ENCODE peak calls at places on chromosomes 12 and 14, in nine cellular contexts. Y is GM06990; V is PC-3; H is heart right ventricle; W is IMR-90; U is nephron progenitor cell; T is CD4-positive, alpha-beta T cell; B is MM.1S; E is AG04449. F is an unnamed sample.

GRCh38 chr12:128956755-128957154 is 103.5 kb downstream of the GLT1D1 start:
- DNase-seq in U (no peak), H (no peak), V (no peak), Y (no peak), T (no peak), W (no peak), E (no peak), B (no peak), F (no peak)

GRCh38 chr14:94426526-94426925 is 26.1 kb downstream of the SERPINA11 start:
- DNase-seq in U (no peak), B (no peak), V (no peak), H (no peak), W (no peak), Y (no peak), E (no peak), T (no peak), F (no peak)

GRCh38 chr12:70070494-70071007 is 172.7 kb upstream of the CNOT2 start:
- DNase-seq in W (no peak), Y (no peak), E (no peak), U (peak), V (no peak), H (no peak), B (no peak), T (no peak), F (no peak)

GRCh38 chr12:40963761-40964160 is 224.4 kb upstream of the PDZRN4 start:
- DNase-seq in Y (no peak), H (no peak), V (no peak), B (no peak), W (no peak), E (no peak), U (no peak), T (no peak), F (no peak)

GRCh38 chr12:99154983-99155336 is 492.6 kb upstream of the GARIN6 start:
- DNase-seq in E (no peak), Y (no peak), B (no peak), H (no peak), W (no peak), U (no peak), T (no peak), V (no peak), F (no peak)

GRCh38 chr12:87439990-87440827 is 589.0 kb downstream of the C12orf50 start:
- DNase-seq in W (peak), T (no peak), H (no peak), B (no peak), E (peak), U (no peak), V (peak), Y (no peak), F (no peak)

GRCh38 chr14:100900837-100901390 is 2.6 kb downstream of the RTL1 start:
- DNase-seq in V (peak), T (no peak), H (no peak), B (no peak), W (no peak), U (peak), Y (no peak), E (no peak), F (peak)

GRCh38 chr12:57444744-57445143 is 10.2 kb downstream of the INHBC start:
- DNase-seq in U (no peak), V (no peak), W (no peak), B (no peak), T (no peak), E (no peak), Y (no peak), H (no peak), F (no peak)

GRCh38 chr12:121789233-121789781 is 4.2 kb downstream of the RHOF start:
- DNase-seq in H (no peak), E (no peak), T (no peak), U (no peak), V (no peak), B (no peak), W (no peak), Y (peak), F (no peak)

GRCh38 chr14:37116933-37117844 is 55.2 kb downstream of the SLC25A21 start:
- DNase-seq in U (no peak), V (peak), Y (no peak), H (no peak), T (no peak), W (peak), B (no peak), E (no peak), F (no peak)

GRCh38 chr12:51460519-51460918 is 35.9 kb downstream of the SLC4A8 start:
- DNase-seq in Y (no peak), E (no peak), V (peak), W (peak), H (no peak), T (no peak), U (no peak), B (no peak), F (no peak)

GRCh38 chr12:104182144-104182543 is 33.4 kb upstream of the TXNRD1 start:
- DNase-seq in W (peak), H (peak), E (peak), T (no peak), Y (no peak), V (peak), B (no peak), U (no peak), F (no peak)

GRCh38 chr12:122880668-122881067 is 15.3 kb downstream of the VPS37B start:
- DNase-seq in B (no peak), W (peak), V (peak), E (no peak), U (peak), Y (no peak), H (no peak), T (no peak), F (no peak)

GRCh38 chr12:109885616-109886015 is 5.3 kb upstream of the GLTP start:
- DNase-seq in B (no peak), Y (no peak), W (peak), T (no peak), E (no peak), H (no peak), V (peak), U (no peak), F (no peak)

GRCh38 chr12:116196752-116197718 is 80.5 kb downstream of the MED13L start:
- DNase-seq in Y (no peak), T (no peak), H (no peak), W (no peak), V (no peak), U (no peak), E (no peak), B (peak), F (no peak)

GRCh38 chr12:116389990-116390655 is 112.6 kb upstream of the MED13L start:
- DNase-seq in V (peak), B (no peak), Y (no peak), W (peak), E (peak), H (no peak), U (no peak), T (no peak), F (no peak)

GRCh38 chr14:70186826-70187483 is 1.8 kb downstream of the SLC8A3 start:
- DNase-seq in U (peak), T (no peak), V (no peak), W (no peak), Y (peak), B (no peak), H (peak), E (no peak), F (peak)

GRCh38 chr14:64513271-64513670 is 8.7 kb downstream of the ZBTB1 start:
- DNase-seq in B (no peak), H (no peak), W (no peak), E (no peak), U (no peak), V (no peak), T (no peak), Y (no peak), F (no peak)

DNA sequence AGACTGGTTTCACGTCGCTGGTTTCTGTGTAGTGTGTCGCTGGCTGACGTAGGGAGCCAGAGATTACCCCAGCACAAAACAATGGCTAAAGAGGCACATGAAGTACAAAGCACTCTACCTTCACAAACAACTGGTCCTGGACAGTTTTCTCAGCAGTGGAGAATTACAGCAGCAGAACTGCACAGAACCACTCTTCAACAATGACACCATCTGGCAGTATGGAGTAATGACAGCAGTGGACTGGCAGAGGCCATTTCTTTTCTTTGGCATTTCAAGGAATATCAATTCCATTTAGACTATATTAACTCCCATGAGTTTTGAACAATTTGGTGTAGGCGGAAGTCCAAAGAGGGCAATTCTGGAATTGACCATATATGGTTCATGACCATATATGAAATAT is 1074.1 kb downstream of the AACS start:
- DNase-seq in H (no peak), B (no peak), T (no peak), Y (no peak), V (no peak), U (no peak), E (no peak), W (no peak), F (no peak)
- TF ChIP-seq CTCF in H (no peak), B (peak), T (no peak), Y (no peak), V (peak), U (peak), E (no peak), W (no peak), F (no peak)

GRCh38 chr12:106736051-106736957 is 38.2 kb upstream of the RIC8B start:
- DNase-seq in U (no peak), E (no peak), H (no peak), B (peak), T (no peak), W (no peak), Y (no peak), V (peak), F (no peak)
- TF ChIP-seq CTCF in U (no peak), E (no peak), H (no peak), B (peak), T (no peak), W (no peak), Y (peak), V (peak), F (no peak)

GRCh38 chr12:131834798-131835615 is 6.8 kb downstream of the MMP17 start:
- DNase-seq in E (no peak), T (no peak), W (no peak), U (no peak), Y (no peak), B (no peak), V (peak), H (no peak), F (no peak)

GRCh38 chr12:131833896-131834641 is 5.9 kb downstream of the MMP17 start:
- DNase-seq in W (peak), E (no peak), T (no peak), V (peak), U (no peak), Y (no peak), H (no peak), B (no peak), F (no peak)

GRCh38 chr12:131836714-131837397 is 8.7 kb downstream of the MMP17 start:
- DNase-seq in T (no peak), E (no peak), Y (no peak), W (no peak), B (no peak), U (no peak), V (no peak), H (no peak), F (no peak)

GRCh38 chr12:131835616-131836171 is 7.5 kb downstream of the MMP17 start:
- DNase-seq in W (no peak), U (no peak), B (no peak), H (no peak), T (no peak), E (no peak), V (no peak), Y (peak), F (no peak)

DNA sequence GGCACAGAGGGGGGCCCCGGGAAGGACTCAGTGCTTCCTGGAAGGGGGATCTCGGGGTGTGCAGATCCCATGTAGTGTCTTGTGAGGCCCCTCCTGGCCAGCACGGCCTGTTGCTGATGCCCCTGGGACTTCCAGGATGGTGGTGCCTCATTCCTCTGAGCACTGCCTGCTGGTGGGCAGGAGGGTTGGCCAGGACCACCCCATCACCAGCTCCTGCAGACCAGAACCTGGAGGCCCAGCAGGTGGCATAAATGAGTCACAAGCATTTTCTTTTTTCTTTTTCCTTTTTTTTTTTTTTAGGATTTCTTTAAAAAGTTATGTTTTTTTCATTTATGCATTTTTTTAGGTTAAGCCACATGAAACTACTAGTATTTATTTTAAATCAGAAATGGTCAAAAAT is 8.0 kb downstream of the MMP17 start:
- DNase-seq in W (peak), E (no peak), H (no peak), U (no peak), T (no peak), V (peak), B (no peak), Y (no peak), F (no peak)
- TF ChIP-seq CTCF in W (peak), E (peak), H (no peak), U (peak), T (peak), V (peak), B (no peak), Y (peak), F (peak)

GRCh38 chr12:107464644-107465043 is 221.0 kb upstream of the PWP1 start:
- DNase-seq in H (no peak), B (no peak), T (no peak), E (no peak), Y (no peak), U (no peak), W (no peak), V (no peak), F (no peak)

GRCh38 chr12:107461222-107461980 is 224.2 kb upstream of the PWP1 start:
- DNase-seq in U (no peak), Y (no peak), V (peak), T (no peak), H (no peak), W (peak), E (peak), B (no peak), F (no peak)

GRCh38 chr12:107458990-107459389 is 226.6 kb upstream of the PWP1 start:
- DNase-seq in E (no peak), T (no peak), H (no peak), W (no peak), V (no peak), B (no peak), U (no peak), Y (no peak), F (no peak)

GRCh38 chr12:107459649-107460048 is 225.9 kb upstream of the PWP1 start:
- DNase-seq in B (no peak), W (no peak), H (no peak), V (no peak), Y (no peak), T (no peak), U (no peak), E (no peak), F (no peak)

DNA sequence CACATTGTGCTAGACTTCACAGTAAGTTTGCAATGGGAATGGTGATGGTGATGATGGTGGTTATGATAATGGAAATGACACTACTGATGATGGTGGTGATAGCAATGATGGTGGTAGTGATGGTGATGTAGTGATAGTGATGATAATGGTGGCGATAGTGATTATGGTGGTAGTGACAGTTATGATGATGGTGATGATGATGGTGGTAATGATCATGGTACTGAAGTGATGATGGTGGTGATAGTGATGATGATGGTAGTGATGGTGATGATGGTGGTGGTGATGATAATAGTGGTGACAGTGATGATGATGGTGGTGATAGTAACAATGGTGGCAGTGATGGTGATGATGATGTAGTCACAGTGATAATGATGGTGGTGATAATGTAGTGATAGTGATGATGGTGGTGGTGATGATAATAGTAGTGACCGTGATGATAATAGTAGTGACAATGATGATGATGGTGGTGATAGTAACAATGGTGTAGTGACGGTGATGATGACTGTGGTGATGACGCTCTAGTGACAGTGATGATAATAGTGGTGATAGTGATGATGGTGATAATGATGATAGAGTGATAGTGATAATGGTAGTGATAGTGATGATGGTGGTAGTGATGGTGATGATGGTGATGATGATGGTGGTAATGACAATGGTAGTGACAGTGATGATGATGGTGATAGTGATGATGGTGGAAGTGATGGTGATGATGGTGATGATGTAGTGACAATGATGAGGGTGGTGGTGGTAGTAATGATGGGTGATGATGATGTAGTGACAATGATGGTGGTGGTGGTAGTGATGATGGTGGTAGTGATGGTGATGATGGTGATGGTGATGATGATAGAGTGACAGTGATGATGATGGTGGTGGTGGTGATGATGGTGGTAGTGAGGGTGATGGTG is 222.9 kb upstream of the PWP1 start:
- DNase-seq in W (no peak), B (no peak), T (no peak), Y (no peak), H (no peak), V (no peak), E (no peak), U (no peak), F (no peak)
- TF ChIP-seq CTCF in W (no peak), B (no peak), T (no peak), Y (no peak), H (no peak), V (no peak), E (no peak), U (no peak), F (no peak)

GRCh38 chr14:60505448-60505847 is 3.5 kb upstream of the SIX6 start:
- DNase-seq in E (no peak), Y (no peak), U (no peak), V (no peak), B (no peak), H (no peak), W (no peak), T (no peak), F (no peak)

GRCh38 chr14:60508363-60508706 is 611 bp upstream of the SIX6 start:
- DNase-seq in V (no peak), H (no peak), U (no peak), E (no peak), B (no peak), Y (no peak), W (no peak), T (no peak), F (peak)

GRCh38 chr14:60506985-60507829 is 1.7 kb upstream of the SIX6 start:
- DNase-seq in E (no peak), W (no peak), T (no peak), Y (no peak), V (no peak), H (no peak), B (no peak), U (peak), F (no peak)

GRCh38 chr14:60506462-60506984 is 2.4 kb upstream of the SIX6 start:
- DNase-seq in Y (no peak), U (peak), T (no peak), B (no peak), V (no peak), E (no peak), W (no peak), H (no peak), F (no peak)

DNA sequence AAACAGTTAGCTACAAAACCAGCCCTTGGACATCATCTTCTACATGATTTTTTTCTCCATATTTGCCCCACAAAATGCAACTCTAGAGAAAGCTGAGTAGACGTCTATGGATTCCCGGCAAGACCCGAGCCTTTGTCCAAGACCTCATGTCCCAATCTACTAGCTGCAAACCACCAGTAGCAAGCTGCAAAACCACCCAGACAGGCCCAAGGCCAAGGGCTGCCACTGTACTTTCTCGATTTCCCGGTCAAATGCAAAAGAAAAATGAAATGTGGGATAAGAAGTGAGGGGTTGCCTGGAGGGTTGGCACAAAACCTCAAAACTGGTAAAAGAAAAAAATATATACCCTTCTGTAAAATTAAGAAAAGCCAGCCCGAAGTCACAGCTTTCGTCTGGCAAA is 2.9 kb upstream of the SIX6 start:
- DNase-seq in W (no peak), Y (no peak), V (no peak), T (no peak), H (no peak), U (no peak), B (no peak), E (no peak), F (no peak)
- TF ChIP-seq CTCF in W (no peak), Y (no peak), V (no peak), T (no peak), H (no peak), U (no peak), B (no peak), E (no peak), F (no peak)

GRCh38 chr14:102046337-102047278 is 40.2 kb downstream of the HSP90AA1 start:
- DNase-seq in B (no peak), U (peak), V (peak), Y (no peak), W (peak), H (peak), E (no peak), T (no peak), F (no peak)
- TF ChIP-seq CTCF in B (no peak), U (peak), V (peak), Y (peak), W (peak), H (peak), E (no peak), T (no peak), F (peak)

GRCh38 chr12:4587108-4587507 is 25.1 kb downstream of the DYRK4 start:
- DNase-seq in U (no peak), W (no peak), Y (no peak), T (no peak), H (no peak), E (no peak), V (no peak), B (no peak), F (no peak)
- TF ChIP-seq CTCF in U (no peak), W (no peak), Y (no peak), T (no peak), H (no peak), E (no peak), V (no peak), B (no peak), F (no peak)

DNA sequence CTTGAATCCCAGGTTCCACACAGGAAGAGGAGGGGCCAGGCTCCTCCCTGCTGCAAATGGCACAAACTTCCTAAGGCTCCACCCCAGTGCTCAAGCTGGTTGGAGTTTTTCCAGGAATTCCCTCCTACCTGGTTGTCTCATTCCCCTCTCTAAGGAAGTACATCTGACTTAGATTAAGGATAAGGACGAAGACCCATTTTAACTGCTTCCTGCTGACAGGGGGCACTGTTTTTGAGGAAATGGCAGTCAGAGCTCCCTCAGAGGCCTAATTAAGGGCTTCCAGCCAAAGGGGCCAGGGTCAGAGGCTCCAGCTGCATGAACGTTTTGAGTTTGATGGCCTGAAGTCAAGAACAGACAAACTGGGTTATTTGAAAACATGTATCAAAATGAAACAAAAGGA is 1084.7 kb downstream of the SLC6A15 start:
- DNase-seq in T (no peak), U (peak), W (no peak), E (no peak), H (no peak), Y (no peak), B (no peak), V (peak), F (no peak)
- TF ChIP-seq CTCF in T (no peak), U (no peak), W (no peak), E (no peak), H (no peak), Y (no peak), B (peak), V (peak), F (no peak)

F was measured in GM13976.